ENCODE peak calls at places on chromosomes 12 and 14, in seven cellular contexts. B is cardiac fibroblast; W is CD8-positive, alpha-beta T cell; L is aorta; J is astrocyte of the spinal cord; Q is esophagus squamous epithelium; S is stomach. R is an unnamed sample.

GRCh38 chr14:52949711-52950409 is 990 bp downstream of the FERMT2 start:
- DNase-seq in Q (no peak), W (no peak), S (no peak), J (peak; percentile 68), L (no peak), B (peak; percentile 64), R (no peak)

GRCh38 chr12:78181544-78182162 is 351.0 kb downstream of the NAV3 start:
- DNase-seq in W (no peak), Q (no peak), J (peak; percentile 50), S (no peak), B (peak; percentile 58), L (no peak), R (peak; percentile 8)

GRCh38 chr12:18872770-18873169 is 134.9 kb downstream of the CAPZA3 start:
- DNase-seq in L (no peak), B (no peak), Q (no peak), J (no peak), W (no peak), S (no peak), R (no peak)

GRCh38 chr12:70101064-70101463 is 142.2 kb upstream of the CNOT2 start:
- DNase-seq in S (no peak), Q (no peak), W (no peak), L (no peak), J (no peak), B (no peak), R (no peak)

GRCh38 chr14:22200977-22201605 is 387.9 kb downstream of the DAD1 start:
- DNase-seq in L (no peak), B (peak; percentile 77), Q (no peak), S (no peak), W (no peak), J (peak; percentile 67), R (no peak)

GRCh38 chr14:64947710-64948611 is 5.4 kb upstream of the GPX2 start:
- DNase-seq in Q (no peak), W (no peak), B (no peak), S (no peak), J (no peak), L (no peak), R (no peak)

GRCh38 chr12:55972906-55973597 is 826 bp upstream of the RAB5B start:
- DNase-seq in J (no peak), Q (no peak), S (no peak), W (no peak), B (no peak), L (no peak), R (peak; percentile 18)

GRCh38 chr12:128040971-128041370 is 226.0 kb upstream of the TMEM132C start:
- DNase-seq in J (no peak), L (no peak), Q (no peak), W (no peak), S (no peak), B (no peak), R (no peak)

GRCh38 chr12:91542048-91542447 is 359.4 kb upstream of the DCN start:
- DNase-seq in B (no peak), Q (no peak), J (no peak), S (no peak), L (no peak), W (no peak), R (no peak)

GRCh38 chr12:28191018-28191595 is 851 bp downstream of the CCDC91 start:
- DNase-seq in L (peak; percentile 74), W (peak; percentile 7), B (peak; percentile 78), J (no peak), Q (no peak), S (no peak), R (peak; percentile 8)

GRCh38 chr12:76503957-76504356 is 55.6 kb downstream of the OSBPL8 start:
- DNase-seq in W (no peak), J (no peak), L (no peak), B (no peak), S (no peak), Q (no peak), R (no peak)

GRCh38 chr12:59041241-59042121 is 121.2 kb upstream of the LRIG3 start:
- DNase-seq in S (no peak), L (no peak), W (no peak), B (peak; percentile 96), J (peak; percentile 93), Q (no peak), R (no peak)

GRCh38 chr12:57235012-57235727 is 5.7 kb downstream of the SHMT2 start:
- DNase-seq in J (peak; percentile 70), S (peak; percentile 77), B (peak; percentile 95), L (peak; percentile 93), W (no peak), Q (no peak), R (no peak)

GRCh38 chr12:92543359-92543758 is 159.4 kb upstream of the PLEKHG7 start:
- DNase-seq in S (peak; percentile 44), W (no peak), Q (no peak), L (no peak), B (no peak), J (no peak), R (peak; percentile 29)

GRCh38 chr12:62686938-62687337 is 220.3 kb downstream of the MON2 start:
- DNase-seq in L (no peak), W (no peak), Q (no peak), J (no peak), B (no peak), S (no peak), R (no peak)

GRCh38 chr12:62679569-62679968 is 212.9 kb downstream of the MON2 start:
- DNase-seq in J (no peak), S (no peak), L (no peak), B (no peak), Q (no peak), W (no peak), R (no peak)

GRCh38 chr12:62684586-62685295 is 218.1 kb downstream of the MON2 start:
- DNase-seq in Q (no peak), J (peak; percentile 32), B (peak; percentile 26), W (no peak), L (no peak), S (no peak), R (peak; percentile 27)

GRCh38 chr12:62681306-62681705 is 214.7 kb downstream of the MON2 start:
- DNase-seq in S (no peak), B (no peak), J (no peak), Q (no peak), W (no peak), L (no peak), R (no peak)

DNA sequence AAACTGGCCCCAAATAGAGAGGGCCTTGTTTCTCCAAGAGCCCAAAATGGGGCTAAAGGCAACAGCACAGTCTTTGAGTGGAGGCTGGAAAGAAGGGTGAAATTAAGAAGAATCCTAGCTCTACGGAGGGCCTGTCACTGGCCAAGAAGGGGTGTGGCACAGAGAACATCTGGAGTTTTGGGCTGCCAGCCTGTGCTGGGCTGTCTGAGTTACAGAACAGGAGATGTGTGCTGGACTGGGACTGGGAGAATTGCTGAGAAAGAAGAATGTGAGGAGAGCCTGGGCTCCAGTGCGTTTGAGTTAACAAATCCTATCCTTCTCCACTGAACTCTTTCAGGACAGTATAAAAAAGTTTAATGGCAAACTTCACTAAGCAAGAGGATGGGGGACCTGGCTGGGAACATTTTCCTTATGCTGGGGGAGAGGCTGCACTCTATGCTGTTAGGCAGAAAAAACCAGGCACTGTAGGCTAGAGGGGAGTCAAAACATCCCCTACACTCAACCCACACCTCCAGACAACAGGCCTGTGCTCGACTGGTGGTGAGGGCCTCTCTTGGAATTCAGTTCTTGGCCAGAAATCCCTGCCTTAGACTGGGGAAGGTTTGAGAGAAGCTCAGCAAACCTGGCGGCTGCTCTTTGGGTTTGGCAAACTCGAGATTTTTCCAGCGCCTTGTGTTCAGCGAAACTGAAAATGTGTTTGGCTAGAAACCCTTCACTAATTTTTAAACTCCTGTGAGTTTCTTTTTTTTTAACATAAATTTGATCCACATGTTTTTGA is 217.3 kb downstream of the MON2 start:
- DNase-seq in W (no peak), B (no peak), S (no peak), J (peak; percentile 63), Q (no peak), L (peak; percentile 83), R (peak; percentile 17)
- H3K4me3 ChIP-seq in W (no peak overlapping the region), B (no peak overlapping the region), S (no peak overlapping the region), J (no peak overlapping the region), Q (no peak overlapping the region), L (no peak overlapping the region), R (no peak overlapping the region)

DNA sequence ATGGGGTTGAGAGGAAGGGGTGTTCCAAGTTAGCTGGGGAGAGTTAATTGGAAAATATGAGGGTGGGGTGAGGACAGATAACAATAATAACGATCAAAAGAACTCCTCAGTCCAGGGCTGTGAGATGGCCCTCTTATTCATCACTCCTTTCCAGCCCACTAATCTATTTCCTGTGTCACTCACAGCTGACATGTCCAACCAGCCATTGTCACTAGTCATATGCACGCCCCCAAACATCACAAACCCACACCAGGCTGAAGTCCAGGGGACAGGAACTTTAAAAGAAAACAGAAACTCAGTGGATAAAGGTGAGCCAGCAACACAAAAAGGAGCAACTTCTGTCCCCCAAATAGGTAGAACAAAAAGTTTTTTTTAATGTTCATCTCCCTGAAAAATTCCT is 910 bp downstream of the CALCOCO1 start:
- DNase-seq in L (no peak), W (no peak), J (no peak), B (peak; percentile 14), Q (no peak), S (no peak), R (no peak)
- H3K4me3 ChIP-seq in L (peak overlapping the region; percentile 98), W (peak overlapping the region; percentile 66), J (peak overlapping the region; percentile 87), B (peak overlapping the region; percentile 79), Q (peak overlapping the region; percentile 90), S (peak overlapping the region; percentile 92), R (peak overlapping the region; percentile 88)

GRCh38 chr12:1974812-1975211 is 29.4 kb downstream of the DCP1B start:
- DNase-seq in S (no peak), L (no peak), W (no peak), J (no peak), B (no peak), Q (no peak), R (no peak)

GRCh38 chr12:1972856-1973317 is 31.4 kb downstream of the DCP1B start:
- DNase-seq in W (no peak), L (peak; percentile 85), Q (no peak), J (peak; percentile 43), B (peak; percentile 36), S (no peak), R (peak; percentile 41)

GRCh38 chr12:1977109-1977508 is 27.1 kb downstream of the DCP1B start:
- DNase-seq in Q (no peak), W (no peak), J (no peak), S (no peak), L (no peak), B (no peak), R (no peak)

GRCh38 chr12:1970331-1970900 is 33.8 kb downstream of the DCP1B start:
- DNase-seq in Q (no peak), S (no peak), J (no peak), L (no peak), W (no peak), B (no peak), R (no peak)

GRCh38 chr12:1972260-1972659 is 32.0 kb downstream of the DCP1B start:
- DNase-seq in J (peak; percentile 66), W (no peak), Q (no peak), L (no peak), B (peak; percentile 55), S (no peak), R (no peak)
- H3K4me3 ChIP-seq in J (no peak overlapping the region), W (no peak overlapping the region), Q (no peak overlapping the region), L (no peak overlapping the region), B (no peak overlapping the region), S (no peak overlapping the region), R (no peak overlapping the region)

DNA sequence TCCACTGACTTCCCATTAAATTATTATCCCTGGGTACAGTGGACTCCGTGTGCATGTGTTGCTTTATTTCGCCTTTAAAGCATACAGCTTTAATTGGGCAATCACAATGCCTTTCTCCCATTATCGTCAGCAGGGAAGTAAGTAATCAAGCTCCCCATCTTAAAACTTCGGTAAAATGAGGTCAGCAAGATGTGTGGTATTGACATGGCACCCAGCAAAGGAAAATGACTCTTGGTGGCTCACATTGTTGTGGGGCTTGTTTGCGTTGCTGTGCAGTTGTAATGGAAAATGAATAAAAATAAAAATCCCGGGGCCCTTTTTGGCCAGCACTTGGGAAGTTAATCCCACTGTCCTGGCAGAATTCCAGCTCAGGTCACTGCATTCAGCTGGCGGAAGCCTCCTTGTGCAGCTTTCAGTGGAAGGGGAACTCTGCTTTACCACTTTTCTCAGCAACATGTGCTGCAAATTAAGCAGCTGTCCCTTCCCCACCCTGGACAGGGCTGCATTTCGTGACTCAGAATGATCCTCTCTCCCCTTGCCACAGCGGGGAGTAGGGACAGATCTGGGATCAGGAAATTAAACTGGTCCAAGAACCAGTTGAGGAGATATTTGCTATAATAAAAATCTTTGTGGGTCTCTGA is 13.9 kb upstream of the ATP2A2 start:
- DNase-seq in W (no peak), B (peak; percentile 72), L (no peak), S (no peak), Q (no peak), J (peak; percentile 87), R (no peak)
- H3K4me3 ChIP-seq in W (no peak overlapping the region), B (no peak overlapping the region), L (no peak overlapping the region), S (no peak overlapping the region), Q (no peak overlapping the region), J (no peak overlapping the region), R (no peak overlapping the region)

R was measured in transverse colon.